ENCODE peak calls at places on chromosomes 7 and 10, in four cellular contexts. O is GM12878, S is HepG2, F is H1. G is an unnamed sample.

GRCh38 chr7:38615665-38616064 is 15.5 kb downstream of the AMPH start:
- DNase-seq in O (no peak), S (no peak), F (no peak), G (no peak)

GRCh38 chr7:113087278-113087998 is 811 bp upstream of the GPR85 start:
- DNase-seq in O (no peak), S (peak; percentile 1), F (no peak), G (peak; percentile 84)

GRCh38 chr7:152893801-152894294 is 134.3 kb downstream of the ACTR3B start:
- DNase-seq in O (no peak), S (no peak), F (no peak), G (peak; percentile 40)

GRCh38 chr10:75097666-75098285 is 13.7 kb upstream of the SAMD8 start:
- DNase-seq in O (no peak), S (peak; percentile 20), F (no peak), G (no peak)

GRCh38 chr7:135197343-135197742 is 14.0 kb downstream of the WDR91 start:
- DNase-seq in O (no peak), S (no peak), F (no peak), G (no peak)

GRCh38 chr10:111650088-111650487 is 533.5 kb downstream of the GPAM start:
- DNase-seq in O (no peak), S (no peak), F (no peak), G (no peak)

GRCh38 chr10:72886596-72887522 is 6.7 kb upstream of the OIT3 start:
- DNase-seq in O (no peak), S (no peak), F (peak; percentile 27), G (no peak)

GRCh38 chr10:69446229-69446628 is 5.0 kb upstream of the TSPAN15 start:
- DNase-seq in O (no peak), S (no peak), F (no peak), G (no peak)

GRCh38 chr7:124462249-124462648 is 303.3 kb downstream of the GPR37 start:
- DNase-seq in O (no peak), S (no peak), F (no peak), G (no peak)

GRCh38 chr10:118151461-118151860 is 104.7 kb upstream of the RAB11FIP2 start:
- DNase-seq in O (no peak), S (no peak), F (no peak), G (no peak)

GRCh38 chr7:120837599-120837998 is 20.3 kb downstream of the TSPAN12 start:
- DNase-seq in O (peak; percentile 71), S (no peak), F (no peak), G (no peak)

GRCh38 chr10:33279276-33279675 is 55.2 kb downstream of the NRP1 start:
- DNase-seq in O (no peak), S (no peak), F (no peak), G (no peak)

GRCh38 chr7:43906327-43907010 is at the start of gene URGCP:
- DNase-seq in O (no peak), S (no peak), F (no peak), G (peak; percentile 96)

GRCh38 chr10:125982256-125982948 is 86.0 kb downstream of the FANK1 start:
- DNase-seq in O (peak; percentile 35), S (peak; percentile 41), F (peak; percentile 23), G (peak; percentile 78)

GRCh38 chr10:100939763-100940344 is 27.1 kb downstream of the SLF2 start:
- DNase-seq in O (no peak), S (no peak), F (no peak), G (no peak)

GRCh38 chr7:90461216-90461615 is 8.2 kb upstream of the PTTG1IP2 start:
- DNase-seq in O (no peak), S (no peak), F (no peak), G (no peak)

GRCh38 chr10:404341-404740 is 269.1 kb downstream of the ZMYND11 start:
- DNase-seq in O (no peak), S (no peak), F (no peak), G (no peak)

GRCh38 chr10:23557777-23558176 is 118.9 kb downstream of the OTUD1 start:
- DNase-seq in O (no peak), S (no peak), F (no peak), G (no peak)

GRCh38 chr7:150003304-150003810 is 129.6 kb downstream of the ATP6V0E2 start:
- DNase-seq in O (no peak), S (no peak), F (no peak), G (no peak)

GRCh38 chr7:30313348-30313747 is 29.0 kb downstream of the ZNRF2 start:
- DNase-seq in O (no peak), S (no peak), F (no peak), G (no peak)

GRCh38 chr7:22452142-22452763 is 47.7 kb downstream of the STEAP1B start:
- DNase-seq in O (no peak), S (peak; percentile 47), F (peak; percentile 25), G (peak; percentile 74)

GRCh38 chr7:67823345-67823744 is 826.7 kb downstream of the TYW1 start:
- DNase-seq in O (no peak), S (no peak), F (no peak), G (no peak)

GRCh38 chr7:45430397-45430796 is 143.8 kb upstream of the ADCY1 start:
- DNase-seq in O (no peak), S (no peak), F (no peak), G (peak; percentile 44)

GRCh38 chr10:12418725-12419278 is 69.5 kb downstream of the CAMK1D start:
- DNase-seq in O (no peak), S (no peak), F (no peak), G (no peak)

GRCh38 chr7:157986051-157986450 is 601.6 kb downstream of the PTPRN2 start:
- DNase-seq in O (no peak), S (no peak), F (no peak), G (no peak)

GRCh38 chr10:47257396-47258120 is 42.4 kb upstream of the GDF10 start:
- DNase-seq in O (peak; percentile 16), S (no peak), F (no peak), G (no peak)

GRCh38 chr7:40586197-40586596 is 451.4 kb downstream of the SUGCT start:
- DNase-seq in O (no peak), S (no peak), F (no peak), G (no peak)

GRCh38 chr10:118811675-118812392 is 57.1 kb upstream of the CACUL1 start:
- DNase-seq in O (no peak), S (no peak), F (no peak), G (no peak)

GRCh38 chr7:52862321-52862720 is 173.1 kb upstream of the POM121L12 start:
- DNase-seq in O (no peak), S (no peak), F (no peak), G (no peak)

DNA sequence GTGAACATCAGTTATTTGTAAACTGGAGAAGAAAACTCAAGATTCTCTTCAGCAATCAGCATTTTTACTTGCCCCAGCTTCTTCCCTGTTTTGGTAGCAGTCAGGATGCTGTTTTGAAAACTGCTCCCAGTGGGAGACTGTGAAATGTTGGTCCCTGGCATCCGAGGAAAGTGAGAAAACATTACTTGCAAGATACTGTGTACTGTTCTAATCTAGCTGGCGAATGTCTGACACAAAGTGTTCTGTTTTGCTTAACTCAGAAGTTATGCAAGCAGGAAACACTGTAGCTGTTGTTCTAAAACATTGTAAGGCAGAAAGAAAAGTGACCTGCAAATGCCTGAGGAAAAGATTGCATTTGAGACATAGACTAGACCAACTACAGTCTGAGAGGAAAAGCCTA is 171.8 kb upstream of the POM121L12 start:
- DNase-seq in O (no peak), S (no peak), F (no peak), G (no peak)
- TF ChIP-seq TCF12 in O (no peak), S (no peak), F (no peak), G (no peak)

GRCh38 chr7:73840715-73841379 is 1.5 kb downstream of the METTL27 start:
- DNase-seq in O (no peak), S (no peak), F (no peak), G (no peak)

GRCh38 chr7:73839743-73840714 is 2.3 kb downstream of the METTL27 start:
- DNase-seq in O (no peak), S (no peak), F (no peak), G (peak; percentile 72)

GRCh38 chr7:73842248-73842895 is at the start of gene METTL27:
- DNase-seq in O (peak; percentile 53), S (peak; percentile 86), F (peak; percentile 82), G (peak; percentile 100)

GRCh38 chr7:73844131-73844547 is 1.8 kb upstream of the METTL27 start:
- DNase-seq in O (no peak), S (no peak), F (no peak), G (no peak)

GRCh38 chr7:73841689-73842247 is 548 bp downstream of the METTL27 start:
- DNase-seq in O (no peak), S (no peak), F (no peak), G (peak; percentile 69)
- TF ChIP-seq TCF12 in O (no peak), S (no peak), F (no peak), G (no peak)

GRCh38 chr10:29733323-29733722 is 98.6 kb upstream of the SVIL start:
- DNase-seq in O (no peak), S (no peak), F (no peak), G (no peak)

GRCh38 chr10:29732918-29733317 is 98.1 kb upstream of the SVIL start:
- DNase-seq in O (no peak), S (no peak), F (no peak), G (no peak)

GRCh38 chr10:29731760-29732159 is 97.0 kb upstream of the SVIL start:
- DNase-seq in O (no peak), S (no peak), F (no peak), G (no peak)

GRCh38 chr10:29730461-29730860 is 95.7 kb upstream of the SVIL start:
- DNase-seq in O (no peak), S (no peak), F (no peak), G (no peak)

DNA sequence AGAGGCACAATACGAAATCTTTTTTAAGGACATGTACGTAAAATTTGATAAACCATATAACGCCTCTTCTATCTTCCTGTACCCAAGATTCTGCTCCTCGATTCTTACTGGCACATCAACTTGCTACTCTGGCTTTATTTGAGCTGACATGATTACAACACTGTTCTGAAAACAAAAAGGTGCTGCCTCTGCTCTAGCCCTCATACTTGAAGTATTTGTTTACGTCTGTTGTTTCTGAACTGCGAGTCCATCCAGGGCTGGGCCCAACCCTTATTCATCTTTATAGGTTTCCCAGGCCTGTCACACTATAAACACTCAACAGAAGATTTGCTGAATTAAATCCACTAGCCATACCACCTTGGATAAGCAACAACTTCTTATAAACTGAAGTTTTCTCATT is 96.2 kb upstream of the SVIL start:
- DNase-seq in O (no peak), S (no peak), F (no peak), G (no peak)
- TF ChIP-seq TCF12 in O (no peak), S (no peak), F (no peak), G (no peak)

GRCh38 chr7:99868246-99868645 is 8.6 kb downstream of the OR2AE1 start:
- DNase-seq in O (no peak), S (no peak), F (no peak), G (no peak)

GRCh38 chr7:99860281-99861127 is 16.3 kb downstream of the OR2AE1 start:
- DNase-seq in O (no peak), S (peak; percentile 97), F (no peak), G (no peak)

DNA sequence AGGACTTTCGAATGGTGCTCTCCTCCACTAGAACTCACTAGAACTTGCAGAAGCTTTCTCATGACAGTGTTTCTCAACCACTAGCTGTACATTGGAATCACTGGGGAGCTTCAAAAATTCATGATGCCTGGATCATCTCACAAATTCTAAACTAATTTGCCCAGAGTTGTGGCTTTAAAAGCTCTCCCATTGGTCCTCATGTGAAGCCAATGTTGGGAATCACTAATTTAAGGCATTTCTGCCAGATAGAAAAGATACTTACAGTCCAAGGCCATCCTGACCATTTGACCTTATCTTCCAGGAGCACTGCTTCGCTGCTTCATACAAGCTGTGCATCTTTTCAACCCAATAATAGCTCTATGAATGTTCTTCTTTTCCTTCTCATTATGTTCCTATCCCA is 12.8 kb downstream of the OR2AE1 start:
- DNase-seq in O (no peak), S (no peak), F (no peak), G (no peak)
- TF ChIP-seq TCF12 in O (no peak), S (no peak), F (no peak), G (no peak)